ENCODE peak calls at places on chromosomes 16 and 17, in nine cellular contexts. One of them, this sample, is unnamed. For H3K4me1 and H3K27me3, the result is how much of the 10 kb centered on the place peaks cover.

GRCh38 chr17:80894439-80894721 is 97.3 kb upstream of the CHMP6 start:
- DNase-seq in heart left ventricle: no peak
- DNase-seq in IMR-90: no peak
- DNase-seq in mammary epithelial cell: no peak
- DNase-seq in CD8-positive, alpha-beta T cell: no peak
- DNase-seq in HepG2: no peak
- DNase-seq in colonic mucosa: no peak
- DNase-seq in heart right ventricle: no peak
- DNase-seq in ovary: no peak
- DNase-seq in this sample: no peak

GRCh38 chr17:41537990-41538389 is 9.9 kb upstream of the KRT19 start:
- DNase-seq in heart right ventricle: no peak
- DNase-seq in heart left ventricle: no peak
- DNase-seq in CD8-positive, alpha-beta T cell: no peak
- DNase-seq in mammary epithelial cell: peak
- DNase-seq in HepG2: no peak
- DNase-seq in ovary: no peak
- DNase-seq in colonic mucosa: no peak
- DNase-seq in IMR-90: peak
- DNase-seq in this sample: no peak

GRCh38 chr17:63622571-63623390 is 564 bp downstream of the MAP3K3 start:
- DNase-seq in HepG2: peak
- DNase-seq in colonic mucosa: peak
- DNase-seq in IMR-90: peak
- DNase-seq in ovary: peak
- DNase-seq in CD8-positive, alpha-beta T cell: peak
- DNase-seq in heart right ventricle: peak
- DNase-seq in heart left ventricle: peak
- DNase-seq in mammary epithelial cell: peak
- DNase-seq in this sample: peak

GRCh38 chr17:13333661-13334060 is 268.1 kb downstream of the HS3ST3A1 start:
- DNase-seq in HepG2: no peak
- DNase-seq in heart left ventricle: no peak
- DNase-seq in ovary: no peak
- DNase-seq in heart right ventricle: no peak
- DNase-seq in CD8-positive, alpha-beta T cell: no peak
- DNase-seq in mammary epithelial cell: no peak
- DNase-seq in colonic mucosa: no peak
- DNase-seq in IMR-90: no peak
- DNase-seq in this sample: no peak

GRCh38 chr17:38561416-38562214 is 44.1 kb downstream of the SRCIN1 start:
- DNase-seq in IMR-90: no peak
- DNase-seq in heart right ventricle: no peak
- DNase-seq in colonic mucosa: no peak
- DNase-seq in CD8-positive, alpha-beta T cell: no peak
- DNase-seq in HepG2: no peak
- DNase-seq in mammary epithelial cell: no peak
- DNase-seq in heart left ventricle: no peak
- DNase-seq in ovary: no peak
- DNase-seq in this sample: no peak

GRCh38 chr16:76287466-76287865 is 10.3 kb downstream of the CNTNAP4 start:
- DNase-seq in ovary: no peak
- DNase-seq in CD8-positive, alpha-beta T cell: no peak
- DNase-seq in colonic mucosa: no peak
- DNase-seq in IMR-90: no peak
- DNase-seq in HepG2: no peak
- DNase-seq in heart left ventricle: no peak
- DNase-seq in mammary epithelial cell: no peak
- DNase-seq in heart right ventricle: no peak
- DNase-seq in this sample: no peak

GRCh38 chr17:64503341-64503740 is 2.7 kb downstream of the DDX5 start:
- DNase-seq in heart right ventricle: no peak
- DNase-seq in CD8-positive, alpha-beta T cell: no peak
- DNase-seq in IMR-90: no peak
- DNase-seq in heart left ventricle: no peak
- DNase-seq in ovary: no peak
- DNase-seq in colonic mucosa: no peak
- DNase-seq in mammary epithelial cell: no peak
- DNase-seq in HepG2: no peak
- DNase-seq in this sample: no peak

GRCh38 chr17:75105269-75106080 is 4.3 kb upstream of the ARMC7 start:
- DNase-seq in HepG2: peak
- DNase-seq in heart right ventricle: no peak
- DNase-seq in IMR-90: peak
- DNase-seq in ovary: no peak
- DNase-seq in heart left ventricle: no peak
- DNase-seq in colonic mucosa: peak
- DNase-seq in CD8-positive, alpha-beta T cell: no peak
- DNase-seq in mammary epithelial cell: no peak
- DNase-seq in this sample: peak

GRCh38 chr16:74607967-74608356 is 1.0 kb upstream of the GLG1 start:
- DNase-seq in heart left ventricle: no peak
- DNase-seq in ovary: no peak
- DNase-seq in colonic mucosa: peak
- DNase-seq in mammary epithelial cell: no peak
- DNase-seq in heart right ventricle: no peak
- DNase-seq in IMR-90: peak
- DNase-seq in CD8-positive, alpha-beta T cell: no peak
- DNase-seq in HepG2: no peak
- DNase-seq in this sample: no peak

GRCh38 chr17:6498798-6499540 is 54.7 kb downstream of the PIMREG start:
- DNase-seq in colonic mucosa: no peak
- DNase-seq in CD8-positive, alpha-beta T cell: no peak
- DNase-seq in ovary: no peak
- DNase-seq in mammary epithelial cell: no peak
- DNase-seq in heart right ventricle: no peak
- DNase-seq in heart left ventricle: no peak
- DNase-seq in IMR-90: no peak
- DNase-seq in HepG2: no peak
- DNase-seq in this sample: no peak

GRCh38 chr17:17739388-17740066 is 58.3 kb downstream of the RAI1 start:
- DNase-seq in heart left ventricle: no peak
- DNase-seq in ovary: peak
- DNase-seq in heart right ventricle: no peak
- DNase-seq in IMR-90: peak
- DNase-seq in HepG2: no peak
- DNase-seq in CD8-positive, alpha-beta T cell: no peak
- DNase-seq in mammary epithelial cell: peak
- DNase-seq in colonic mucosa: peak
- DNase-seq in this sample: no peak

GRCh38 chr17:40551091-40551873 is 14.0 kb downstream of the CCR7 start:
- DNase-seq in ovary: peak
- DNase-seq in mammary epithelial cell: no peak
- DNase-seq in IMR-90: peak
- DNase-seq in heart left ventricle: peak
- DNase-seq in CD8-positive, alpha-beta T cell: peak
- DNase-seq in colonic mucosa: peak
- DNase-seq in HepG2: peak
- DNase-seq in heart right ventricle: peak
- DNase-seq in this sample: peak

GRCh38 chr17:73696251-73696650 is 52.0 kb upstream of the SDK2 start:
- DNase-seq in heart left ventricle: no peak
- DNase-seq in mammary epithelial cell: no peak
- DNase-seq in ovary: no peak
- DNase-seq in IMR-90: no peak
- DNase-seq in colonic mucosa: no peak
- DNase-seq in HepG2: no peak
- DNase-seq in heart right ventricle: no peak
- DNase-seq in CD8-positive, alpha-beta T cell: no peak
- DNase-seq in this sample: no peak

GRCh38 chr17:77571562-77571981 is 386.9 kb upstream of the TNRC6C start:
- DNase-seq in IMR-90: peak
- DNase-seq in heart left ventricle: no peak
- DNase-seq in mammary epithelial cell: no peak
- DNase-seq in CD8-positive, alpha-beta T cell: peak
- DNase-seq in ovary: no peak
- DNase-seq in HepG2: no peak
- DNase-seq in colonic mucosa: no peak
- DNase-seq in heart right ventricle: no peak
- DNase-seq in this sample: no peak

GRCh38 chr17:1713878-1714487 is 3.8 kb upstream of the TLCD2 start:
- DNase-seq in heart left ventricle: no peak
- DNase-seq in ovary: peak
- DNase-seq in mammary epithelial cell: peak
- DNase-seq in HepG2: peak
- DNase-seq in colonic mucosa: peak
- DNase-seq in heart right ventricle: no peak
- DNase-seq in IMR-90: peak
- DNase-seq in CD8-positive, alpha-beta T cell: no peak
- DNase-seq in this sample: no peak

GRCh38 chr17:76685366-76685765 is 25.4 kb downstream of the MXRA7 start:
- DNase-seq in IMR-90: no peak
- DNase-seq in heart right ventricle: no peak
- DNase-seq in heart left ventricle: no peak
- DNase-seq in colonic mucosa: no peak
- DNase-seq in ovary: peak
- DNase-seq in mammary epithelial cell: no peak
- DNase-seq in HepG2: no peak
- DNase-seq in CD8-positive, alpha-beta T cell: no peak
- DNase-seq in this sample: no peak

GRCh38 chr16:56872863-56873391 is 7.9 kb downstream of the SLC12A3 start:
- DNase-seq in heart right ventricle: no peak
- DNase-seq in colonic mucosa: no peak
- DNase-seq in CD8-positive, alpha-beta T cell: no peak
- DNase-seq in mammary epithelial cell: no peak
- DNase-seq in heart left ventricle: no peak
- DNase-seq in IMR-90: no peak
- DNase-seq in HepG2: no peak
- DNase-seq in ovary: no peak
- DNase-seq in this sample: no peak

GRCh38 chr16:83470406-83470805 is 337.4 kb upstream of the HSBP1 start:
- DNase-seq in colonic mucosa: no peak
- DNase-seq in ovary: no peak
- DNase-seq in heart right ventricle: no peak
- DNase-seq in mammary epithelial cell: no peak
- DNase-seq in heart left ventricle: no peak
- DNase-seq in CD8-positive, alpha-beta T cell: no peak
- DNase-seq in IMR-90: peak
- DNase-seq in HepG2: no peak
- DNase-seq in this sample: no peak

GRCh38 chr16:48353565-48354163 is 31.5 kb downstream of the SIAH1 start:
- DNase-seq in HepG2: peak
- DNase-seq in mammary epithelial cell: peak
- DNase-seq in IMR-90: peak
- DNase-seq in ovary: peak
- DNase-seq in heart right ventricle: no peak
- DNase-seq in colonic mucosa: peak
- DNase-seq in heart left ventricle: peak
- DNase-seq in CD8-positive, alpha-beta T cell: peak
- DNase-seq in this sample: peak

GRCh38 chr17:40498281-40499084 is 2.9 kb downstream of the TNS4 start:
- DNase-seq in mammary epithelial cell: no peak
- DNase-seq in colonic mucosa: no peak
- DNase-seq in ovary: no peak
- DNase-seq in HepG2: no peak
- DNase-seq in heart right ventricle: no peak
- DNase-seq in CD8-positive, alpha-beta T cell: no peak
- DNase-seq in IMR-90: no peak
- DNase-seq in heart left ventricle: no peak
- DNase-seq in this sample: no peak

GRCh38 chr17:41717408-41718286 is 5.5 kb downstream of the GAST start:
- DNase-seq in heart right ventricle: no peak
- DNase-seq in heart left ventricle: no peak
- DNase-seq in ovary: no peak
- DNase-seq in colonic mucosa: no peak
- DNase-seq in CD8-positive, alpha-beta T cell: no peak
- DNase-seq in mammary epithelial cell: peak
- DNase-seq in IMR-90: peak
- DNase-seq in HepG2: no peak
- DNase-seq in this sample: no peak

GRCh38 chr17:19024101-19025078 is 19.8 kb upstream of the FAM83G start:
- DNase-seq in heart left ventricle: no peak
- DNase-seq in colonic mucosa: no peak
- DNase-seq in heart right ventricle: no peak
- DNase-seq in HepG2: no peak
- DNase-seq in ovary: peak
- DNase-seq in IMR-90: peak
- DNase-seq in CD8-positive, alpha-beta T cell: no peak
- DNase-seq in mammary epithelial cell: peak
- DNase-seq in this sample: no peak

GRCh38 chr17:76063880-76064546 is 8.3 kb downstream of the SRP68 start:
- DNase-seq in IMR-90: no peak
- DNase-seq in colonic mucosa: no peak
- DNase-seq in CD8-positive, alpha-beta T cell: no peak
- DNase-seq in mammary epithelial cell: no peak
- DNase-seq in ovary: no peak
- DNase-seq in heart left ventricle: no peak
- DNase-seq in heart right ventricle: no peak
- DNase-seq in HepG2: no peak
- DNase-seq in this sample: no peak

GRCh38 chr16:88475037-88475436 is 22.0 kb downstream of the ZFPM1 start:
- DNase-seq in ovary: no peak
- DNase-seq in IMR-90: no peak
- DNase-seq in CD8-positive, alpha-beta T cell: no peak
- DNase-seq in heart right ventricle: no peak
- DNase-seq in mammary epithelial cell: no peak
- DNase-seq in HepG2: no peak
- DNase-seq in heart left ventricle: no peak
- DNase-seq in colonic mucosa: no peak
- DNase-seq in this sample: no peak
- H3K4me1 ChIP-seq in ovary: under half
- H3K4me1 ChIP-seq in IMR-90: under half
- H3K4me1 ChIP-seq in CD8-positive, alpha-beta T cell: half or more
- H3K4me1 ChIP-seq in heart right ventricle: under half
- H3K4me1 ChIP-seq in mammary epithelial cell: under half
- H3K4me1 ChIP-seq in HepG2: under half
- H3K4me1 ChIP-seq in heart left ventricle: under half
- H3K4me1 ChIP-seq in colonic mucosa: under half
- H3K4me1 ChIP-seq in this sample: under half

GRCh38 chr16:54930034-54930938 is at the start of gene IRX5:
- DNase-seq in ovary: peak
- DNase-seq in heart right ventricle: peak
- DNase-seq in CD8-positive, alpha-beta T cell: no peak
- DNase-seq in HepG2: no peak
- DNase-seq in colonic mucosa: peak
- DNase-seq in IMR-90: peak
- DNase-seq in heart left ventricle: peak
- DNase-seq in mammary epithelial cell: peak
- DNase-seq in this sample: peak
- TF ChIP-seq CTCF in ovary: no peak
- TF ChIP-seq CTCF in heart right ventricle: peak
- TF ChIP-seq CTCF in CD8-positive, alpha-beta T cell: no peak
- TF ChIP-seq CTCF in HepG2: no peak
- TF ChIP-seq CTCF in colonic mucosa: no peak
- TF ChIP-seq CTCF in IMR-90: peak
- TF ChIP-seq CTCF in heart left ventricle: peak
- TF ChIP-seq CTCF in mammary epithelial cell: no peak
- TF ChIP-seq CTCF in this sample: no peak

GRCh38 chr16:59683709-59684108 is 949.6 kb upstream of the GOT2 start:
- DNase-seq in mammary epithelial cell: peak
- DNase-seq in colonic mucosa: no peak
- DNase-seq in ovary: no peak
- DNase-seq in HepG2: no peak
- DNase-seq in CD8-positive, alpha-beta T cell: no peak
- DNase-seq in heart right ventricle: no peak
- DNase-seq in IMR-90: no peak
- DNase-seq in heart left ventricle: no peak
- DNase-seq in this sample: no peak
- H3K27me3 ChIP-seq in mammary epithelial cell: under half
- H3K27me3 ChIP-seq in colonic mucosa: under half
- H3K27me3 ChIP-seq in ovary: under half
- H3K27me3 ChIP-seq in HepG2: under half
- H3K27me3 ChIP-seq in CD8-positive, alpha-beta T cell: under half
- H3K27me3 ChIP-seq in heart right ventricle: under half
- H3K27me3 ChIP-seq in IMR-90: under half
- H3K27me3 ChIP-seq in heart left ventricle: under half
- H3K27me3 ChIP-seq in this sample: under half

GRCh38 chr16:15948532-15949209 is 745 bp upstream of the ABCC1 start:
- DNase-seq in ovary: no peak
- DNase-seq in mammary epithelial cell: no peak
- DNase-seq in CD8-positive, alpha-beta T cell: no peak
- DNase-seq in heart right ventricle: no peak
- DNase-seq in IMR-90: no peak
- DNase-seq in HepG2: peak
- DNase-seq in heart left ventricle: no peak
- DNase-seq in colonic mucosa: no peak
- DNase-seq in this sample: no peak
- H3K4me1 ChIP-seq in ovary: under half
- H3K4me1 ChIP-seq in mammary epithelial cell: under half
- H3K4me1 ChIP-seq in CD8-positive, alpha-beta T cell: under half
- H3K4me1 ChIP-seq in heart right ventricle: under half
- H3K4me1 ChIP-seq in IMR-90: under half
- H3K4me1 ChIP-seq in HepG2: half or more
- H3K4me1 ChIP-seq in heart left ventricle: under half
- H3K4me1 ChIP-seq in colonic mucosa: under half
- H3K4me1 ChIP-seq in this sample: under half

This sample was measured in lung.